ENCODE peak calls at places on chromosome X, in seven cellular contexts. W is SK-N-SH, V is Peyer's patch, C is tibial artery, Y is fibroblast of pulmonary artery, J is H7, O is AG10803. S is an unnamed sample.

GRCh38 chrX:56733459-56734046 is 4.5 kb downstream of the NBDY start:
- DNase-seq in W (peak), V (peak), C (no peak), Y (peak), J (peak), O (peak), S (peak)

GRCh38 chrX:45596190-45596808 is 395.6 kb upstream of the DIPK2B start:
- DNase-seq in W (no peak), V (no peak), C (no peak), Y (peak), J (no peak), O (peak), S (no peak)

GRCh38 chrX:1134976-1135375 is 77.5 kb downstream of the CRLF2 start:
- DNase-seq in W (no peak), V (no peak), C (peak), Y (no peak), J (no peak), O (no peak), S (no peak)

GRCh38 chrX:132501606-132502005 is 12.8 kb upstream of the MBNL3 start:
- DNase-seq in W (no peak), V (no peak), C (no peak), Y (no peak), J (no peak), O (peak), S (no peak)

GRCh38 chrX:13256562-13256961 is 63.3 kb downstream of the ATXN3L start:
- DNase-seq in W (no peak), V (no peak), C (no peak), Y (no peak), J (no peak), O (no peak), S (no peak)

GRCh38 chrX:3549442-3549875 is 164.0 kb downstream of the PRKX start:
- DNase-seq in W (peak), V (no peak), C (no peak), Y (peak), J (no peak), O (peak), S (peak)

GRCh38 chrX:30592846-30593245 is 15.3 kb upstream of the TASL start:
- DNase-seq in W (no peak), V (no peak), C (no peak), Y (no peak), J (no peak), O (no peak), S (no peak)

GRCh38 chrX:65877953-65878352 is 161.9 kb downstream of the VSIG4 start:
- DNase-seq in W (no peak), V (no peak), C (no peak), Y (no peak), J (no peak), O (no peak), S (no peak)

GRCh38 chrX:95754411-95754810 is 930.2 kb upstream of the DIAPH2 start:
- DNase-seq in W (no peak), V (no peak), C (no peak), Y (no peak), J (no peak), O (no peak), S (no peak)

GRCh38 chrX:123924181-123924580 is 37.3 kb upstream of the STAG2 start:
- DNase-seq in W (no peak), V (no peak), C (no peak), Y (no peak), J (peak), O (no peak), S (no peak)

GRCh38 chrX:11435568-11435967 is 142.4 kb downstream of the AMELX start:
- DNase-seq in W (no peak), V (no peak), C (no peak), Y (peak), J (no peak), O (peak), S (no peak)

GRCh38 chrX:10089378-10089795 is 67.4 kb upstream of the CLCN4 start:
- DNase-seq in W (no peak), V (no peak), C (no peak), Y (no peak), J (no peak), O (no peak), S (no peak)

GRCh38 chrX:10166731-10167149 is 10.0 kb downstream of the CLCN4 start:
- DNase-seq in W (no peak), V (no peak), C (no peak), Y (no peak), J (no peak), O (no peak), S (no peak)

GRCh38 chrX:73913580-73913979 is 350.6 kb downstream of the CHIC1 start:
- DNase-seq in W (no peak), V (no peak), C (no peak), Y (peak), J (no peak), O (no peak), S (peak)

GRCh38 chrX:110588164-110588563 is 207.5 kb downstream of the CHRDL1 start:
- DNase-seq in W (no peak), V (no peak), C (no peak), Y (no peak), J (no peak), O (no peak), S (no peak)

GRCh38 chrX:43615677-43616076 is 40.4 kb upstream of the MAOA start:
- DNase-seq in W (no peak), V (no peak), C (no peak), Y (no peak), J (no peak), O (no peak), S (no peak)

DNA sequence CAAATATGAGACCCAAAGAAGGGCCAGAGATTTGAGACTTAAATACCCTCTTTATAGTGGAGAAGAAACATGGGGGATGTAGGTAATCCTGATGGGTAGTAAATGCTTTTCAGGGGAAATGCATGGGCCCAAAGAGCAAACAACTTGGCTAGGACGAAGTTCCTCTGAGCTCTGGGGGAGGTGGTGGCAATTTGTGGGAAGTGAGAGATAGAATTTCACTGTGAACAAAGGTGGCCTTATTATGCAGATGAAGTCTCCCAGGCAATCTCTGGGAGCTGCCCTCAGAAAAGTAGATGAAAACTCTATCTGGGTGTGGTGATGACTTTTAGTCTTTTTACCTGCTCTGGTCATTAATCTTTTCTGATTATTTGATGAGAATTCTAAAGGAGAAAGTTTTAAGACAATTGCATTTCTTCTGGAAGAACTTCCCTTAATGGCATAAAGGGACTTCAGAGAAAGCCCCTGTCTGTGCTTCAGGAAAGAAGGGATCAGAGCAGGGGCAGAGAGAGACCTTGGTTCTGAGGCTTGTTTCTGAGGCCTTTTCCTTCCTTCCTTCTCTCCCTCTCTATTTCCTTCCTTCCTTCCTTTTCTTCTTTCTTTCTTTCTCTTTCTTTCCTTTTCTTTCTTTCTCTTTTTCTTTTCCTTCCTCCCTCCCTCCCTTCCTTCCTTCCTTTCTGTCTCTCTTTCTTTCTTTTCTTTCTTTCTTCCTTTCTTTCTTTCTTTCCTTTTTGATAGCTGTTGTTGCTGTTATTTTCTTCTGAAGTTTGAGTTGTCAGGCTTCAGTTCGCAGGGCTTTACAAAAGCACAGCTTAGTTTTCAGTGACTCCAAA is 37.5 kb upstream of the MAOA start:
- DNase-seq in W (no peak), V (no peak), C (no peak), Y (no peak), J (peak), O (no peak), S (peak)
- H3K4me3 ChIP-seq in W (no peak), V (no peak), C (no peak), Y (no peak), J (no peak), O (no peak), S (no peak)

DNA sequence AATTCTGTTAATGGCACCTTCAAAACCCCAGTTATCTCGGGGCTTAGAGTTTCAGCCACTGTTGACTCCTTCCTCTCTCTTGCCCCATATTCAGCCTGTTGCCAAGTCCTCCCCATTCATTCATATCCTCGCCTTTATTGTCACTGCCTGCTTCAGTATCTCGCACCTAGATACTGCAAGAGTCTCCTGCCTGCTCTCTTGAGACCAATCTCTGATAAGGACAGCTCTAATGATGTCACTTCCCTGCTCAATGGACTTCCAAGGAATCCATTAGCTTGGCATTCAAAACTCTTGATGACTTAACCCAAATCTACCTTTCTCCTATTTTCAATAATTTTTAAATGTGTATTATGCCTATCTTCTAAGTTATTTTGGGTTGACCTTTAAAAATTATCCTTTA is 1.1 kb upstream of the UBE2A start:
- DNase-seq in W (no peak), V (no peak), C (no peak), Y (no peak), J (no peak), O (no peak), S (no peak)
- H3K4me3 ChIP-seq in W (peak), V (no peak), C (peak), Y (peak), J (no peak), O (peak), S (peak)

DNA sequence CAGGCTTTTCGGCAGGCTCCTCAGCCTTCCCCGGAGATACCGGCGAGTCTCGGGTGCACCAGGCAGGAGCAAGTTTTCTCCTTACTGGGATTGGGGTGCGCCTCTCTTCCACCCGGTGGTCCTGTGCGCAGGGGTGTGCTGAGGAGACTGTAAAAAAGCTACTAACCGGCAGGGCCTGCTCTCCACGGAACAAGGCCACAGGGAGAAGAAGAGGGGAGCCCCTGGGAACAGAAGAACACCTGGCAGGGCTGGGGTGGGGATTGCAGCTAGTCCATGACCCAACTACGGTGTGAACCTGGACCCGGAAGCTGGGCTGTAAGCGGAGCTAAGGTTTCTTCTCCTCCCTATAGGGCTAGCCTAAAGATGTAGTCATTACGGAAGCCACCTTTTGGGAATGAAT is 17.7 kb upstream of the ZIC3 start:
- DNase-seq in W (no peak), V (no peak), C (no peak), Y (no peak), J (peak), O (no peak), S (no peak)
- H3K4me3 ChIP-seq in W (no peak), V (no peak), C (no peak), Y (no peak), J (peak), O (no peak), S (no peak)

DNA sequence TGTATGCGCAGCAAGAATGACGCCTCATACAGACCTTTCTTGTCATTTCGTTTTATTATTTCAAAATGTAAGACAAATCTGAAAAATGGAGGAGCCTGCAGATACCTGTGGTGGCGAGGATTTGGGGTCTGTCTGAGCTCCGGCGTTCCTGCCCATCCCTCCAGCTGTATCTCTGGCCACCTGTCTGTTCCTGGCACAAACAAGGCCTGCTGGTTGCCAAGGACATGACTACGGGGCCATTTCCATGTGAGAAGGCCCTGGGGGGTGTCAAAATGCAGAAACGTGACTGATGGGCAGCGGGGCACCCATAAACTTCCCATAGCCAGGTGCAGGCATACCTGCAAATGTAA is 591 bp upstream of the TSPAN7 start:
- DNase-seq in W (no peak), V (no peak), C (no peak), Y (no peak), J (no peak), O (no peak), S (no peak)
- H3K4me3 ChIP-seq in W (peak), V (peak), C (peak), Y (peak), J (peak), O (peak), S (peak)

GRCh38 chrX:69137371-69137881 is 27.8 kb downstream of the PJA1 start:
- DNase-seq in W (no peak), V (no peak), C (no peak), Y (peak), J (peak), O (peak), S (peak)
- H3K4me3 ChIP-seq in W (no peak), V (no peak), C (peak), Y (no peak), J (no peak), O (no peak), S (peak)

GRCh38 chrX:117636826-117637225 is 479.8 kb downstream of the KLHL13 start:
- DNase-seq in W (no peak), V (no peak), C (no peak), Y (no peak), J (no peak), O (no peak), S (no peak)
- H3K4me3 ChIP-seq in W (no peak), V (no peak), C (no peak), Y (no peak), J (no peak), O (no peak), S (no peak)

GRCh38 chrX:39822133-39822748 is 275.5 kb downstream of the BCOR start:
- DNase-seq in W (no peak), V (no peak), C (no peak), Y (no peak), J (peak), O (no peak), S (no peak)

GRCh38 chrX:39821709-39822095 is 276.1 kb downstream of the BCOR start:
- DNase-seq in W (no peak), V (no peak), C (no peak), Y (no peak), J (no peak), O (no peak), S (no peak)

GRCh38 chrX:39821011-39821708 is 276.6 kb downstream of the BCOR start:
- DNase-seq in W (peak), V (no peak), C (no peak), Y (no peak), J (peak), O (peak), S (peak)

GRCh38 chrX:39818750-39819149 is 279.0 kb downstream of the BCOR start:
- DNase-seq in W (no peak), V (no peak), C (no peak), Y (no peak), J (no peak), O (no peak), S (no peak)

GRCh38 chrX:39819921-39820849 is 277.6 kb downstream of the BCOR start:
- DNase-seq in W (peak), V (no peak), C (no peak), Y (peak), J (peak), O (no peak), S (no peak)
- H3K4me3 ChIP-seq in W (no peak), V (no peak), C (peak), Y (peak), J (peak), O (no peak), S (no peak)

GRCh38 chrX:150365953-150366911 is 3.1 kb downstream of the MAMLD1 start:
- DNase-seq in W (no peak), V (no peak), C (peak), Y (peak), J (peak), O (peak), S (peak)
- H3K4me3 ChIP-seq in W (peak), V (peak), C (peak), Y (peak), J (peak), O (peak), S (peak)